ENCODE peak calls at places on chromosomes 13 and 19, in four cellular contexts. U is fibroblast of pulmonary artery, O is esophagus squamous epithelium, G is epithelial cell of esophagus. F is an unnamed sample.

GRCh38 chr19:17680235-17680722 is 7.9 kb downstream of the UNC13A start:
- DNase-seq in U (peak), O (no peak), G (peak), F (no peak)

GRCh38 chr19:19528721-19529490 is at the start of gene YJEFN3:
- DNase-seq in U (no peak), O (no peak), G (no peak), F (no peak)

GRCh38 chr19:43372462-43372861 is 19.0 kb downstream of the CD177 start:
- DNase-seq in U (no peak), O (no peak), G (peak), F (no peak)

GRCh38 chr19:45640849-45641273 is 1.7 kb upstream of the EML2 start:
- DNase-seq in U (no peak), O (no peak), G (peak), F (no peak)

GRCh38 chr13:101317986-101318523 is 98.3 kb downstream of the NALCN start:
- DNase-seq in U (no peak), O (no peak), G (no peak), F (no peak)

GRCh38 chr19:31348416-31349159 is 648 bp downstream of the TSHZ3 start:
- DNase-seq in U (peak), O (no peak), G (peak), F (no peak)

GRCh38 chr19:13890136-13890535 is 13.2 kb downstream of the NANOS3 start:
- DNase-seq in U (no peak), O (no peak), G (no peak), F (no peak)

GRCh38 chr13:113623491-113624234 is 34.3 kb downstream of the ATP4B start:
- DNase-seq in U (peak), O (no peak), G (no peak), F (no peak)

GRCh38 chr13:50581586-50582196 is 261.8 kb downstream of the DLEU7 start:
- DNase-seq in U (no peak), O (no peak), G (no peak), F (no peak)

GRCh38 chr13:64538711-64539110 is 2691.4 kb downstream of the PCDH9 start:
- DNase-seq in U (no peak), O (no peak), G (peak), F (no peak)

GRCh38 chr13:50592412-50593145 is 250.9 kb downstream of the DLEU7 start:
- DNase-seq in U (peak), O (no peak), G (peak), F (no peak)

GRCh38 chr13:28052945-28053344 is 47.4 kb downstream of the FLT3 start:
- DNase-seq in U (no peak), O (no peak), G (no peak), F (no peak)

GRCh38 chr13:23427342-23428182 is 5.9 kb downstream of the SACS start:
- DNase-seq in U (peak), O (no peak), G (peak), F (no peak)

GRCh38 chr19:17197666-17198065 is 17.5 kb upstream of the USE1 start:
- DNase-seq in U (no peak), O (no peak), G (no peak), F (no peak)

DNA sequence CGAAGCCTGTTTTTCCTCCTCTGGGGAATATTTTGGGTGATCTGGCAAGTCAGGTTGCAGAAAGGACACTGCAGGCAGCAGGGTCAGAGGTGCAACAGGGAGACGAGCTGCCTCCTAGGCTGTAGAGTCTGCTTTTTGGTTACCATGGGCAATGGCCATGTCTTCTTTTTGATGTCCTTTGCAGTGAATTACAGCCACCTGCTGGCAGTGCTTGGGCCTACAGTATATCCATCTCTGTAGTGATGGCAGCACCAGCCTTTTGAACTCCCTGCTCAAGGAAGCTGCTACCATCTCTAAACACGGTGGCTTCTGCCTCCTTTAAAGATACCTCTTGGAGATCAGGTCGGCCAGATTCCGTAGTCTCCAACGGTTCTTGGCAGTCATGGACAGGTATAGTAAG is 73.9 kb downstream of the WTIP start:
- DNase-seq in U (peak), O (no peak), G (peak), F (no peak)
- TF ChIP-seq CTCF in U (peak), O (no peak), G (peak), F (peak)

GRCh38 chr19:46783670-46784069 is 4.7 kb downstream of the SLC1A5 start:
- DNase-seq in U (no peak), O (no peak), G (no peak), F (no peak)

GRCh38 chr19:46785054-46785979 is 3.1 kb downstream of the SLC1A5 start:
- DNase-seq in U (no peak), O (no peak), G (peak), F (no peak)

GRCh38 chr19:46785980-46786235 is 2.5 kb downstream of the SLC1A5 start:
- DNase-seq in U (no peak), O (no peak), G (no peak), F (no peak)

GRCh38 chr19:46782355-46783019 is 5.9 kb downstream of the SLC1A5 start:
- DNase-seq in U (no peak), O (no peak), G (no peak), F (no peak)

DNA sequence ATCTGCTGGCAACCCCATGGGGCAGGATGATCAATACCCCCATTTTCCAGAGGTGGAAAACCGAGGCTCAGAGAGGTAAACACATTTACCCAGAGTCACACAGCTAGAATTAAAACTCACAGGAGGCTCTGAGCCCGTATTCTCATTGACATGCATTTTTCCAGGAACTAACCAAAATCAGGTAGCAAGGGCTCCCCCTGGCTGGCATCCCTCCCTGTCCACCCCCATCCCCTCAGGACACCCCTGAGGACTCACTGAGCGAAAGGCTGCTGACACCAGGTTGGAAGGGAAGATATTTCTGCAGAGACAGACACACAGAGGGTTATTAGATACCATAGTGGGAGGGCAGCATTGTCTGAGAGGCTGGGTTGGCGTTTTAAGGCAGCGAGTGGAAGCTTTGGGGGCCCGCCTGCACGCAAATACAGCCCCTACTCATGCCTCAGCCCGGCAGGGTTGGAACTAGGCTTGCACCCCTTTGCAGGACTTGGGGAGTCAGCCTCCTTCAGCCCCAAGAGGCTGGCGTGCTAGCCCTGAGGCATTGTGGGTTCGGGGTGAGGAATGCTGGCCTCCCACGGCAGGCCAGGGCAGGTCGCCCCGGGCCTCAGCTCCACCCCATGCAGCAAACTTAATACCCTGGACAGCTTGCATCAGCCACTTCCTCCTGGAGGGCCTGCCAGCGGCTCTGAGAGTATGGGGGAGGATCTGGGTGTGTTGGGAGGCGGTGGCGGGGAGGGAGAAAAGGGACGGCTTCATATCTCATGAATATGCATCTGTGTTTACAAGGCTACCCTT is 3.9 kb downstream of the SLC1A5 start:
- DNase-seq in U (peak), O (no peak), G (peak), F (peak)
- TF ChIP-seq CTCF in U (peak), O (no peak), G (peak), F (peak)

DNA sequence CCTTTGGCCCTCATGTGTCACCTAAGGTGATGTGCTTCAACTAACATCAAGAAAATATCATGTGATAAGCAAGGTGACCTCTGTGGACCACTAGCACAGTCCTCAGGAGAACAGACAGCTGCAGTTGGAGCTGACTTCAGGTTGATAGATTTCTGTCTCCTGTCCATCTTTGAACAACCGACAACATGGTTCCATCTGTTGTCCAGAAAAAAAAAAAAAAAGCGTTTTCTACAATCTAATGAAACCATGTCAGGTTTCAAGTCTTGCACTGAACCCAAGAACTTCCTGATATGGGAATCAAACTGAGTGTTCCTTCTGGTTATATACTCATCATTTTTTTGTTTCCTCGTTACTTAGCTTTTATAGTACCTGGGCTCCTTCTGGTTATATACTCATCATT is 75.7 kb downstream of the LHFPL6 start:
- DNase-seq in U (no peak), O (no peak), G (no peak), F (no peak)
- TF ChIP-seq CTCF in U (no peak), O (no peak), G (no peak), F (no peak)

DNA sequence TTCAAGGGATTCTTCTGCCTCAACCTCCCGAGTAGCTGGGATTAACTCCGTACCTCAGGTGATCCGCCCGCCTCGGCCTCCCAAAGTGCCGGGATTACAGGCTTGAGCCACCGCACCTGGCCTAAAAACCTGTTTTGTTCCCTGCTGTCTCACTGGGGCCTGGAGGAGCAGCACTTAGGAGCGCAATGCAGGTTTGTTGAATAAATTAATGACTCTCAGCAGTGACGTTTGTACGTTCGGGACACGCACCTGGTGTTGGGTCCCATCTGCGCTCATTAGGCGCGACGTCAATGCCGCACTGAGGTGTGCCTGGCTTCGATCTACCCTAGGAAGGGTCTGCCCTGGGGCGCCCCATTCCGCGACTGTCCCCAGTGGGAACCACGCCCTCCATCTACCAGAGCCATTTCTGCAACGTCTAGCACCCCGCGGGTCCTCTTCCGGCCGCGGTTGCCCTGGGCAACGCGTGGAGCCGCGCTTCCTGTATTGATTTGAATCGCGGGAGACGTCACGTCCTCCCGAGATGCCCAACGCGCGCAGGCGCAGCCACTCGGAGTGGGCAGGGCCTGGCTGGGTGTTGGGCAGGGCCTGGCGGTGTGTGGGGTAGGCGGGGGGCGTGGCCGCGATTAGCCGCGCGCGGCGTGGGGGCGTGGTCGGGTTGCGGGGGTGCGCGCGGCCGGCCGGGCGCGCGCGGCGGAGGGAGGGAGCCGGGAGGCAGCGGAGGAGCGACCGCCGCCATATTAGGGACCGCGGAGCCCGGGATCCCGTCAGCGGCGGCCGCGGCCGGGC is at the start of gene FZR1:
- DNase-seq in U (peak), O (peak), G (peak), F (peak)
- TF ChIP-seq CTCF in U (peak), O (no peak), G (no peak), F (no peak)

GRCh38 chr19:799076-799881 is 2.0 kb downstream of the PTBP1 start:
- DNase-seq in U (peak), O (no peak), G (peak), F (no peak)
- TF ChIP-seq CTCF in U (peak), O (no peak), G (peak), F (peak)

GRCh38 chr19:12647047-12647446 is 19.5 kb downstream of the MAN2B1 start:
- DNase-seq in U (no peak), O (no peak), G (no peak), F (no peak)

GRCh38 chr19:12649941-12650340 is 16.6 kb downstream of the MAN2B1 start:
- DNase-seq in U (no peak), O (no peak), G (no peak), F (no peak)

GRCh38 chr19:12647490-12648071 is 19.0 kb downstream of the MAN2B1 start:
- DNase-seq in U (peak), O (no peak), G (peak), F (no peak)

GRCh38 chr19:12646551-12646950 is 20.0 kb downstream of the MAN2B1 start:
- DNase-seq in U (no peak), O (no peak), G (no peak), F (no peak)

DNA sequence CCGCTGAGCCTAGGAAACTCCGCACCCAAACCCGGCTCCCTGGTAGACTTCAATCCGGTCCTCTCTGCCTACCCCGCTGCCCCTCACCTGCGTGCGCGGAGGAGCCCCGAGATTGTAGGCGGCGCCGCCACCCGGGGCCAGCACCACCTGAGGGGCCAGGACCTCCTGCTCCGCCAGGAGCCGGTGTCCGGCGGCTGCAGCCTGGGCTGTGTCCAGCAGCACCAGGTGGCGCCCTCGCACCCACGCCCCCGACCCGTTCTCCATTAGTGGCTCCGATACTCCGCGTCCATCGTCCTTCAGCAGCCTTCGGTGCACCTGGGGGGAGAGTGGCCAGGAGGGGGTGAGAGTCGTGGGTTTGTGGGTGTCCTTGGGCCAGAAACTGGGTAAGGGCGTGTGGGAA is 18.5 kb downstream of the MAN2B1 start:
- DNase-seq in U (no peak), O (no peak), G (no peak), F (no peak)
- TF ChIP-seq CTCF in U (peak), O (no peak), G (no peak), F (no peak)

GRCh38 chr19:6674868-6675305 is 4.9 kb upstream of the TNFSF14 start:
- DNase-seq in U (peak), O (no peak), G (peak), F (no peak)
- TF ChIP-seq CTCF in U (no peak), O (no peak), G (no peak), F (no peak)

F was measured in type B pancreatic cell.